ENCODE peak calls at places on chromosomes 1 and 21, in nine cellular contexts. C is transverse colon; N is colonic mucosa; P is mammary epithelial cell; U is A673; M is CD8-positive, alpha-beta T cell; E is mesenchymal stem cell; H is iPS DF 6.9; R is left lung. T is an unnamed sample. For H3K4me1, the result is how much of the 10 kb centered on the place peaks cover.

GRCh38 chr1:39540504-39541031 is 36.0 kb downstream of the PABPC4 start:
- DNase-seq in R (peak), C (peak), M (no peak), P (no peak), N (no peak), H (no peak), U (no peak), E (peak), T (no peak)

GRCh38 chr21:41589620-41590175 is 81.7 kb upstream of the TMPRSS2 start:
- DNase-seq in E (no peak), N (no peak), M (no peak), P (no peak), C (no peak), U (no peak), R (no peak), H (no peak), T (no peak)

GRCh38 chr1:12629521-12629956 is 11.5 kb upstream of the DHRS3 start:
- DNase-seq in H (no peak), M (no peak), P (no peak), E (no peak), R (no peak), N (no peak), U (no peak), C (no peak), T (no peak)

GRCh38 chr1:907611-908451 is 15.9 kb upstream of the SAMD11 start:
- DNase-seq in H (no peak), C (peak), U (no peak), R (no peak), M (peak), P (no peak), E (no peak), N (peak), T (no peak)

GRCh38 chr1:170536924-170537551 is 5.1 kb downstream of the GORAB start:
- DNase-seq in H (no peak), U (no peak), N (no peak), E (peak), C (no peak), M (no peak), P (no peak), R (no peak), T (no peak)

GRCh38 chr1:155003766-155004351 is 1.3 kb downstream of the ZBTB7B start:
- DNase-seq in E (peak), R (peak), C (peak), P (no peak), H (no peak), M (no peak), N (peak), U (peak), T (no peak)

GRCh38 chr1:52559875-52560274 is 7.0 kb upstream of the TUT4 start:
- DNase-seq in R (no peak), H (no peak), U (no peak), P (no peak), N (no peak), C (no peak), E (no peak), M (no peak), T (no peak)

GRCh38 chr1:2395245-2395644 is 3.6 kb downstream of the RER1 start:
- DNase-seq in R (no peak), E (no peak), U (no peak), P (no peak), C (no peak), H (no peak), N (no peak), M (no peak), T (no peak)

GRCh38 chr1:4045397-4046010 is 145.4 kb upstream of the C1orf174 start:
- DNase-seq in P (no peak), M (no peak), N (no peak), R (no peak), E (no peak), U (no peak), H (no peak), C (no peak), T (no peak)

GRCh38 chr1:90501281-90501680 is 215.8 kb downstream of the BARHL2 start:
- DNase-seq in U (peak), C (no peak), N (no peak), H (no peak), R (no peak), M (no peak), P (no peak), E (no peak), T (no peak)

GRCh38 chr1:244111008-244111407 is 59.9 kb downstream of the ZBTB18 start:
- DNase-seq in U (no peak), E (no peak), M (no peak), P (no peak), R (no peak), H (no peak), C (no peak), N (no peak), T (no peak)

GRCh38 chr1:97243973-97244560 is 522.5 kb downstream of the PTBP2 start:
- DNase-seq in U (peak), P (peak), C (no peak), N (no peak), M (no peak), E (peak), H (no peak), R (no peak), T (no peak)

GRCh38 chr21:42862774-42863503 is 16.4 kb downstream of the WDR4 start:
- DNase-seq in P (peak), C (peak), R (no peak), M (no peak), N (peak), H (no peak), U (no peak), E (no peak), T (no peak)

GRCh38 chr1:192986110-192986747 is 72.9 kb downstream of the UCHL5 start:
- DNase-seq in C (no peak), M (no peak), U (no peak), R (no peak), P (peak), N (no peak), E (peak), H (no peak), T (no peak)

GRCh38 chr1:152777510-152778137 is 2.7 kb downstream of the LCE1F start:
- DNase-seq in C (no peak), P (no peak), M (no peak), R (no peak), N (no peak), E (no peak), U (peak), H (no peak), T (no peak)

GRCh38 chr1:85289207-85289847 is 12.9 kb upstream of the BCL10 start:
- DNase-seq in U (no peak), E (peak), N (no peak), H (no peak), M (no peak), R (no peak), P (peak), C (no peak), T (no peak)

GRCh38 chr1:175774921-175775320 is 31.5 kb upstream of the TNR start:
- DNase-seq in M (no peak), P (no peak), E (no peak), R (no peak), N (no peak), U (no peak), C (no peak), H (no peak), T (no peak)

GRCh38 chr21:46295177-46295711 is 9.1 kb downstream of the YBEY start:
- DNase-seq in C (no peak), N (no peak), P (no peak), R (no peak), E (no peak), M (no peak), H (no peak), U (peak), T (no peak)

GRCh38 chr1:171611306-171611705 is 10.7 kb upstream of the MYOCOS start:
- DNase-seq in M (no peak), U (no peak), C (no peak), P (peak), R (no peak), N (no peak), H (no peak), E (peak), T (no peak)

GRCh38 chr1:27071049-27071416 is 58.4 kb upstream of the TENT5B start:
- DNase-seq in E (peak), U (no peak), R (no peak), C (no peak), P (peak), M (no peak), H (no peak), N (no peak), T (no peak)

GRCh38 chr1:232655041-232655745 is 25.3 kb upstream of the SIPA1L2 start:
- DNase-seq in P (peak), C (no peak), M (no peak), R (no peak), H (no peak), E (peak), N (no peak), U (no peak), T (no peak)

GRCh38 chr1:180540697-180541594 is 17.8 kb upstream of the OVAAL start:
- DNase-seq in U (no peak), M (no peak), H (no peak), C (no peak), P (peak), R (no peak), E (no peak), N (no peak), T (no peak)

DNA sequence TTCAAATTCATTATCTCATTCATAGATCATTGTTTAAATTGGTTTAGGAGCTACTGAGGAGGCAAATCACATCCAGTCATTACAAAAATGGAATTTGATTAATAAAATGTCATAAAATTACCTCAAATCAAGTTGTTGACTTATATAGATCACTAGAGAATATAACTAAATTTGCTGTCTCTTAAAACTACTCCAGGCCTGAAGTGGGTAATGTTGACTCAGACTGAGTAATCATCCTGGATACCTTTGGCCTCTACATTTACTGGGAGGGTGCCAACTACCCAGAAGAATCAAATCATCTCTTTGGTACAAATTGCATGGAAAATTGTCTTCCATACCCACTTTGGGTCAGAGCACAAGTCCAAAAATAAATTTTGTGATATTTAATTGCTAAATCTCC is 191.2 kb upstream of the GREM2 start:
- DNase-seq in P (no peak), C (no peak), N (peak), M (no peak), U (no peak), R (no peak), E (peak), H (no peak), T (no peak)
- H3K4me3 ChIP-seq in P (no peak), C (no peak), N (no peak), M (no peak), U (no peak), R (no peak), E (no peak), H (no peak), T (no peak)

DNA sequence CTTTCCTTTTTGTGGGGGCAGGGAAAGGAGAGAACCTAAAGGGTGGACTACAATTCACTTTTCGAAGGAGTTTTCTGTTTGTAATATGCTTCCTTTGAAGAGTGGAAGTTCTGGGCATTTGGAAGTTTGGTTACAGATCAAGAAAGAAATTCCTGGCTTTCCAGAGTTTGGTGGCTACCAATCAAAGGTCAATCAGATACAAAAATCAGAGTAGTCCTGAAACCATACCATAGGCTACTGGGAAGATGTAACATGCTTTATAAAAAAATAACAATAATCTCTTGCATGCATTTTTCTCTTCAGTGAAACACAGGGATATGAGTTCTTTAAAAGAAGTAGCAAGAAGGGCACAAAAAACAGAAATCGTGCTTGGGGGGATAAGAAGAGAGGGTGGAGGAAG is 63.1 kb downstream of the GADD45A start:
- DNase-seq in H (no peak), P (no peak), E (no peak), R (no peak), N (no peak), U (no peak), C (no peak), M (no peak), T (no peak)
- H3K4me1 ChIP-seq in H (under half), P (half or more), E (under half), R (under half), N (under half), U (half or more), C (under half), M (under half), T (under half)

GRCh38 chr1:88560614-88561013 is 123.5 kb upstream of the PKN2 start:
- DNase-seq in N (no peak), P (no peak), C (no peak), H (no peak), E (no peak), M (no peak), U (no peak), R (no peak), T (no peak)
- H3K4me3 ChIP-seq in N (no peak), P (no peak), C (no peak), H (no peak), E (no peak), M (no peak), U (no peak), R (no peak), T (no peak)

DNA sequence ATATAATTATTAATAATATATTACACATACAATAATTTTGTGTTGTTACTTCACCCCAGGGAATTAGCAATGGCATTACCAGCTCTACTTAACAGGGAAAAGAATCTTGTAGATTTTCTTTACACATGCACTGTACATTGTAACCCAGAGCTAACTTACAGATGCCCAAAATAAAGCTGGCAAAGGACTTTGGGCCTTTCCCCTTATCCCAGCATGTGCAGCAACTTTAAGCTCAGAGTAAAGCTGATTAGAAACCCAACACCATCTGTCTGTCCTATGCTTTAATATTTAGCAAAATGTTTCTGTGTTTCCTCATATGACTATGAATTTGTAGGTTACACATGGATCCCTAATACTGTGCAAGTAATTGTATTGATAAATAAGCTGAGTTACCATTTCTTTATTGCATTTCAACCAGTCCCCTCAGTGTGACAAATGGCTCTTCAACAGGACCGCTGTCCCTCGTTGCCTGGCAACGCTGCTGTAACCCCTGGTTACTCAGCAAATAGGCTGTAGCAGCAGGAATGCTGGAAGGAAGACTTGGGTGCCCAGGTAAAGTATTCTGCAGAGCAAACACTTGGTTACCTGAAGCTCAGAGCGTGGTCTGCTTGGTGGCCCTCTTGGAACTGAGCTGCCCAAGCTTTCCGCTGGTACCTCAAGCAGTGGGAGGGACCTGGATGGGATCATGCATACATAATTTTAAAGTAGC is at the start of gene USH2A:
- DNase-seq in R (no peak), U (no peak), H (peak), M (no peak), E (no peak), N (no peak), C (no peak), P (no peak), T (no peak)
- H3K4me1 ChIP-seq in R (under half), U (under half), H (under half), M (under half), E (under half), N (under half), C (under half), P (under half), T (under half)

GRCh38 chr21:37098756-37099155 is 25.7 kb downstream of the TTC3 start:
- DNase-seq in C (no peak), M (no peak), P (no peak), R (no peak), H (no peak), E (no peak), U (no peak), N (no peak), T (no peak)
- H3K4me3 ChIP-seq in C (no peak), M (no peak), P (no peak), R (no peak), H (no peak), E (no peak), U (no peak), N (no peak), T (no peak)

GRCh38 chr1:59142663-59143487 is 154.0 kb upstream of the FGGY start:
- DNase-seq in U (no peak), E (peak), H (no peak), C (no peak), P (peak), N (no peak), M (no peak), R (no peak), T (no peak)
- H3K4me1 ChIP-seq in U (under half), E (under half), H (under half), C (under half), P (half or more), N (under half), M (under half), R (under half), T (under half)

DNA sequence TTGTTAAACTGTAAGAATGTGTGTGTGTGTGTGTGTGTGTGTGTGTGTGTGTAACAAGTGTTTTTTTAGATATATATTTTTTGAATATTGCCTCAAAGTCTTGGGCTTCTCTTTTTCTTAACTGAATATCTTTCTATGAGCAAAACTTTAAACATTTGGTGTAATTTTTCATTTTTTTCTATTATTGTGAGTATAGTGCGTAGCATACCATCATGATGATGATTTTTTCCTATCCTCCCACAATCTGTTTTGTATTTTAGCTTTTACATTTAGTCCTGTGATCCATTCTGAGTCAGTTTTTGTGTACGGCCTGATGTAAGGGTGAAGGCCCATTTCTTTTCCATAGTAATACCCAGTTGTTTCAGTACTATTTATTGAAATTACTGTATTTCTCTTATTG is 680.6 kb downstream of the TTLL7 start:
- DNase-seq in U (no peak), M (no peak), H (no peak), P (no peak), E (no peak), C (no peak), N (no peak), R (no peak), T (no peak)
- H3K4me3 ChIP-seq in U (no peak), M (no peak), H (no peak), P (no peak), E (no peak), C (no peak), N (no peak), R (no peak), T (no peak)

GRCh38 chr1:248786106-248786665 is 30.6 kb upstream of the LYPD8 start:
- DNase-seq in U (no peak), M (no peak), E (no peak), P (no peak), C (no peak), R (no peak), N (no peak), H (no peak), T (no peak)

GRCh38 chr1:248791010-248791409 is 34.7 kb downstream of the SH3BP5L start:
- DNase-seq in C (no peak), N (no peak), M (no peak), P (no peak), H (no peak), R (no peak), E (no peak), U (no peak), T (no peak)

GRCh38 chr1:248788327-248788726 is 32.8 kb upstream of the LYPD8 start:
- DNase-seq in P (no peak), U (no peak), N (no peak), H (no peak), C (no peak), R (no peak), M (no peak), E (no peak), T (no peak)

GRCh38 chr1:248790456-248790855 is 34.9 kb upstream of the LYPD8 start:
- DNase-seq in U (no peak), N (no peak), C (no peak), M (no peak), R (no peak), H (no peak), P (no peak), E (no peak), T (no peak)

DNA sequence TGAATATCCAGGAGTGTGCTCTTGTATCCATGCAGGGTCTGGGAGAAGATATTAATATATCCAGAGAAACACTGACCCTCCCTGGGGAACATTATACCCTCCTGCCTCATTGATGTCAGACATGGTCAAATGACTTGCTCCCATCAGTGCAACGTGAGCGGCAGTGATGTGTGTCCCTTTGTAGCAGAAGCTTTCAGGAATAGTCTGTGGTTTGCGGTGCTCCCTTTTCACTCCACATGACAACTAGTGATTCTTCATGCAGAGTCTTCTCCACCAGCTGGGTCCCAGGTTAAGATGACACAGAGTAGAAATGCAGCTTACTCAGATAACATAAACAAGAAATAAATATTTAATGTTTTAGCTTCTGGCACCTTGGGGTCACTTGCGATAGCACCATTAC is 31.9 kb upstream of the LYPD8 start:
- DNase-seq in N (no peak), E (no peak), C (no peak), U (no peak), H (no peak), R (no peak), P (no peak), M (no peak), T (no peak)
- H3K4me1 ChIP-seq in N (under half), E (under half), C (under half), U (under half), H (under half), R (under half), P (under half), M (under half), T (under half)

GRCh38 chr1:201461193-201461657 is 7.8 kb downstream of the PHLDA3 start:
- DNase-seq in E (peak), H (no peak), U (peak), R (peak), M (no peak), N (no peak), P (peak), C (peak), T (no peak)
- H3K4me3 ChIP-seq in E (no peak), H (no peak), U (no peak), R (no peak), M (no peak), N (no peak), P (no peak), C (no peak), T (no peak)

T was measured in CD8-positive, alpha-beta memory T cell.